ENCODE peak calls at places on chromosomes 1 and 21, in four cellular contexts. U is RPMI7951, M is HepG2, J is lower lobe of right lung. K is an unnamed sample.
A peak's percentile ranks its signal among the peaks of the same experiment; 100 is the strongest.

GRCh38 chr1:223844962-223845809 is 561 bp downstream of the TP53BP2 start:
- DNase-seq in U (peak; percentile 49), M (peak; percentile 18), J (peak; percentile 77), K (peak; percentile 44)

GRCh38 chr1:55257958-55258357 is 42.8 kb upstream of the USP24 start:
- DNase-seq in U (peak; percentile 9), M (no peak), J (no peak), K (no peak)

GRCh38 chr1:169483500-169483966 is 2.2 kb downstream of the SLC19A2 start:
- DNase-seq in U (peak; percentile 55), M (peak; percentile 72), J (no peak), K (peak; percentile 45)

GRCh38 chr1:154420172-154420571 is 15.0 kb downstream of the IL6R start:
- DNase-seq in U (peak; percentile 80), M (peak; percentile 73), J (peak; percentile 84), K (no peak)

GRCh38 chr1:182770193-182770592 is 19.4 kb upstream of the NPL start:
- DNase-seq in U (no peak), M (no peak), J (no peak), K (no peak)

GRCh38 chr1:64167176-64167575 is 36.2 kb upstream of the UBE2U start:
- DNase-seq in U (no peak), M (no peak), J (no peak), K (no peak)

GRCh38 chr1:43274125-43274803 is 4.5 kb downstream of the TMEM125 start:
- DNase-seq in U (peak; percentile 59), M (no peak), J (no peak), K (no peak)

GRCh38 chr21:39388038-39388810 is 39.3 kb upstream of the HMGN1 start:
- DNase-seq in U (peak; percentile 75), M (peak; percentile 67), J (peak; percentile 95), K (peak; percentile 80)

GRCh38 chr1:226682841-226683800 is 56.0 kb downstream of the ITPKB start:
- DNase-seq in U (no peak), M (no peak), J (no peak), K (no peak)

GRCh38 chr1:25197982-25198681 is 34.2 kb downstream of the SYF2 start:
- DNase-seq in U (peak; percentile 22), M (peak; percentile 82), J (no peak), K (peak; percentile 57)

GRCh38 chr1:184649500-184649899 is 105.2 kb downstream of the EDEM3 start:
- DNase-seq in U (peak; percentile 43), M (no peak), J (no peak), K (no peak)

GRCh38 chr1:15426492-15427279 is 11.6 kb upstream of the CTRC start:
- DNase-seq in U (peak; percentile 52), M (no peak), J (no peak), K (no peak)

K was measured in HuH-7.